ENCODE peak calls at places on chromosomes 6 and 20, in five cellular contexts. Y is MM.1S, W is GM23338, H is GM23248, U is OCI-LY7. T is an unnamed sample.
A peak's percentile ranks its signal among the peaks of the same experiment; 100 is the strongest.

GRCh38 chr6:166619912-166620311 is 7.1 kb downstream of the RPS6KA2 start:
- DNase-seq in Y (no peak), W (no peak), H (peak; percentile 91), U (no peak), T (no peak)

GRCh38 chr20:2236266-2236665 is 59.5 kb upstream of the TGM3 start:
- DNase-seq in Y (peak; percentile 53), W (no peak), H (no peak), U (no peak), T (no peak)

GRCh38 chr20:53942121-53942816 is 128.1 kb downstream of the BCAS1 start:
- DNase-seq in Y (peak; percentile 71), W (peak; percentile 67), H (no peak), U (peak; percentile 63), T (peak; percentile 73)

GRCh38 chr6:149963212-149963461 is 606 bp upstream of the ULBP1 start:
- DNase-seq in Y (no peak), W (peak; percentile 62), H (peak; percentile 70), U (peak; percentile 29), T (no peak)

GRCh38 chr6:53244958-53245357 is 96.3 kb upstream of the GCM1 start:
- DNase-seq in Y (peak; percentile 58), W (no peak), H (no peak), U (peak; percentile 94), T (no peak)

GRCh38 chr6:113669641-113670040 is 187.5 kb upstream of the MARCKS start:
- DNase-seq in Y (no peak), W (no peak), H (no peak), U (no peak), T (no peak)

GRCh38 chr6:32092760-32093497 is 16.2 kb downstream of the TNXB start:
- DNase-seq in Y (no peak), W (no peak), H (peak; percentile 69), U (no peak), T (no peak)

GRCh38 chr6:85460951-85461805 is 11.3 kb downstream of the NT5E start:
- DNase-seq in Y (peak; percentile 93), W (no peak), H (peak; percentile 68), U (peak; percentile 68), T (no peak)

GRCh38 chr20:45303586-45304463 is 2.8 kb upstream of the RBPJL start:
- DNase-seq in Y (no peak), W (no peak), H (no peak), U (no peak), T (no peak)

GRCh38 chr6:133814797-133815196 is 74.1 kb upstream of the TCF21 start:
- DNase-seq in Y (no peak), W (no peak), H (peak; percentile 61), U (no peak), T (no peak)

GRCh38 chr6:139533573-139534471 is 159.4 kb upstream of the CITED2 start:
- DNase-seq in Y (peak; percentile 10), W (no peak), H (peak; percentile 76), U (no peak), T (no peak)

GRCh38 chr6:16747232-16748027 is 13.8 kb downstream of the ATXN1 start:
- DNase-seq in Y (no peak), W (no peak), H (peak; percentile 89), U (no peak), T (no peak)

GRCh38 chr20:373171-373890 is 7.2 kb upstream of the TRIB3 start:
- DNase-seq in Y (no peak), W (peak; percentile 46), H (peak; percentile 83), U (no peak), T (no peak)

GRCh38 chr6:136669299-136669699 is 119.1 kb upstream of the MAP7 start:
- DNase-seq in Y (no peak), W (no peak), H (peak; percentile 83), U (no peak), T (no peak)

GRCh38 chr6:53287336-53288225 is 61.2 kb downstream of the ELOVL5 start:
- DNase-seq in Y (no peak), W (peak; percentile 51), H (no peak), U (no peak), T (peak; percentile 52)

GRCh38 chr6:146434991-146435390 is 108.6 kb upstream of the RAB32 start:
- DNase-seq in Y (no peak), W (no peak), H (no peak), U (no peak), T (no peak)

GRCh38 chr6:119349341-119350201 is at the start of gene MAN1A1:
- DNase-seq in Y (peak; percentile 89), W (peak; percentile 92), H (peak; percentile 87), U (peak; percentile 94), T (peak; percentile 94)

GRCh38 chr20:64182146-64182865 is 18.1 kb downstream of the MYT1 start:
- DNase-seq in Y (no peak), W (no peak), H (no peak), U (no peak), T (no peak)

GRCh38 chr6:145112711-145113148 is 622.6 kb downstream of the EPM2A start:
- DNase-seq in Y (no peak), W (no peak), H (peak; percentile 58), U (no peak), T (no peak)

GRCh38 chr6:4888841-4889240 is 112.6 kb downstream of the CDYL start:
- DNase-seq in Y (no peak), W (no peak), H (no peak), U (no peak), T (no peak)

GRCh38 chr20:51176846-51177245 is 153.9 kb upstream of the KCNG1 start:
- DNase-seq in Y (no peak), W (no peak), H (no peak), U (no peak), T (no peak)

GRCh38 chr20:25389858-25390537 is 637 bp downstream of the ABHD12 start:
- DNase-seq in Y (peak; percentile 40), W (peak; percentile 61), H (peak; percentile 58), U (no peak), T (peak; percentile 76)

GRCh38 chr6:137861550-137862337 is 5.3 kb upstream of the TNFAIP3 start:
- DNase-seq in Y (no peak), W (no peak), H (peak; percentile 35), U (no peak), T (no peak)

GRCh38 chr6:132130530-132131298 is 179.5 kb upstream of the CCN2 start:
- DNase-seq in Y (no peak), W (no peak), H (peak; percentile 77), U (no peak), T (no peak)

GRCh38 chr6:149876241-149876933 is 12.2 kb upstream of the LRP11 start:
- DNase-seq in Y (no peak), W (no peak), H (peak; percentile 71), U (no peak), T (no peak)

GRCh38 chr6:161128680-161129196 is 137.2 kb downstream of the MAP3K4 start:
- DNase-seq in Y (no peak), W (no peak), H (peak; percentile 61), U (no peak), T (no peak)

GRCh38 chr6:156449569-156449968 is 327.6 kb upstream of the ARID1B start:
- DNase-seq in Y (no peak), W (peak; percentile 5), H (no peak), U (no peak), T (no peak)

GRCh38 chr6:158069800-158070195 is 88.1 kb downstream of the SYNJ2 start:
- DNase-seq in Y (no peak), W (no peak), H (peak; percentile 92), U (no peak), T (no peak)

GRCh38 chr20:37042986-37043972 is 52.5 kb downstream of the RBL1 start:
- DNase-seq in Y (peak; percentile 27), W (no peak), H (no peak), U (peak; percentile 36), T (no peak)

GRCh38 chr6:53926505-53926904 is 131.7 kb downstream of the LRRC1 start:
- DNase-seq in Y (no peak), W (no peak), H (peak; percentile 43), U (no peak), T (no peak)

GRCh38 chr6:30763618-30764489 is 19.5 kb upstream of the IER3 start:
- DNase-seq in Y (no peak), W (no peak), H (peak; percentile 39), U (no peak), T (peak; percentile 72)
- H3K4me3 ChIP-seq in Y (no peak overlapping the region), W (no peak overlapping the region), H (no peak overlapping the region), U (no peak overlapping the region), T (peak overlapping the region; percentile 7)

DNA sequence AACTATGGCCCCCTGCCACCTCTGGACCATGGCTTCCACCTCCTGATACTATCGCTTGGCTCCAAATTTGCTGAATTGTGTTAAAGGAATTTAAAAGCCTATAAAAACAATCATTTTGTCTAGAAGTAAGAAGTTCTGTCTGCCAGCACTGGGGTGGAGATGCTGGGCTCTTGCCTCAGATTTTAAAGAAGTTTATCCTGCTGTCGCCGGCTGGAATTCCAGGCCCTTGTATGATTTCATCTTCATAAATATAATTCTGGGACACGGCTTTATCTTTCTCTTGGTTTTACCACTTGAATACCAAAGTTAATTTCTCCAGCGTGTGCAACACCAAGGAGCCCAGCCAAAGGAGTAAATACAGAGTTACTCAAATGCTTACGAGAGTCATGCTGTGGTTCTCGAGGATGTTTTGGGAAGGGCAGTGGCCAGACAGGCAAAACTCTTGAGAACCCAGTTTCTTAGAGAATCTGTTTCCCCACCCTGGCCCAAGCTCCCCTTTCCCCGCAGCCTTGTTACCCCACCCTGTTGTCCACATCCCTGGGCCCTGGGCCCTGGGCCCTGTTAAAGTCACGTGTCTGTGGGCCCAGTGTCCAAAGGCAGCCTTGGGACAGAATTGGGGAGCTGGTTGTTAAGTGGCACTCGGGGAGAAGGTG is 31.9 kb downstream of the C6orf89 start:
- DNase-seq in Y (no peak), W (no peak), H (peak; percentile 96), U (no peak), T (no peak)
- H3K27ac ChIP-seq in Y (no peak overlapping the region), W (peak overlapping the region; percentile 19), H (peak overlapping the region; percentile 97), U (no peak overlapping the region), T (no peak overlapping the region)

GRCh38 chr6:66396145-66396544 is 689.1 kb upstream of the EYS start:
- DNase-seq in Y (no peak), W (no peak), H (no peak), U (no peak), T (no peak)
- TF ChIP-seq EZH2phosphoT487 in Y (no peak), W (no peak), H (no peak), U (no peak), T (no peak)

GRCh38 chr6:153125032-153125431 is 6.0 kb downstream of the RGS17 start:
- DNase-seq in Y (no peak), W (no peak), H (no peak), U (no peak), T (no peak)

GRCh38 chr6:153130515-153131036 is 506 bp downstream of the RGS17 start:
- DNase-seq in Y (no peak), W (peak; percentile 32), H (peak; percentile 46), U (no peak), T (no peak)

GRCh38 chr6:153131037-153131981 is at the start of gene RGS17:
- DNase-seq in Y (peak; percentile 45), W (peak; percentile 83), H (peak; percentile 81), U (no peak), T (peak; percentile 94)

GRCh38 chr6:153126218-153126617 is 4.9 kb downstream of the RGS17 start:
- DNase-seq in Y (no peak), W (no peak), H (no peak), U (no peak), T (no peak)

DNA sequence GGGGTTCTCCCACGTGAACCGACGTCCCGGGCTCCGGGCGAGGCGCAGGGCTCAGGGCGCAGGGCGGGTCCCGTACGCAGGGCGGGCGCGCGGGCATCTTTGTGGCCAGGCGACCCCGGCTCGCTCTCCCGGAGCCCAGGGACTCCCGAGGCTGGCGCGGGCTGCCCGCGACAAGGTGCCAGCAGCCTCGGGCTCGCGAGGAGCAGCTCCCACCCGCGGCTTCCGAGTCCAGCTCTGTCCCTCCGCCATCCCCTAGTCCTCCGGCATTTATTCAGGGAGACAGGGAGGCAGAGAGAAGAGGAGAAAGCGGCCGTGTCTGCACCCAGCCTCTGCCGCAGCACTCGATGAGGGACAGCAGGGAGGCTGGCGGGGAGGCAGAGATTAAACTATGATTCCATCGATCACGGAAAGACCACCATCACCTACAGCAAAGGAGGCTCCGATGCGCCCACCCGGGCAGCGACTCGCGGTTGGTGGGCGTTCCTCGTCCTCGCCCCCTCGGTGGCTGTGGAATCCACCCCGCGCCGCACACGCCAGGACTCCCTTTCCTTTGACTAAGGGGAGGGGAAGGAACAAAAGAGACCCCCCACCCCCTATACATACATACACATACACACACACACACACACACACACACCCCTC is 1.1 kb downstream of the RGS17 start:
- DNase-seq in Y (no peak), W (peak; percentile 38), H (peak; percentile 61), U (no peak), T (peak; percentile 52)
- H3K4me3 ChIP-seq in Y (no peak overlapping the region), W (peak overlapping the region; percentile 95), H (peak overlapping the region; percentile 89), U (no peak overlapping the region), T (peak overlapping the region; percentile 86)